ENCODE peak calls at places on chromosomes 4 and X, in seven cellular contexts. One of them, this sample, is unnamed.

GRCh38 chrX:155086202-155086840 is 15.0 kb downstream of the BRCC3 start:
- DNase-seq in HFFc6: no peak
- DNase-seq in lower leg skin: no peak
- DNase-seq in GM13976: peak; percentile 33
- DNase-seq in sigmoid colon: no peak
- DNase-seq in Peyer's patch: peak; percentile 33
- DNase-seq in BJ: no peak
- DNase-seq in this sample: no peak

GRCh38 chr4:41216294-41217019 is 2.1 kb upstream of the APBB2 start:
- DNase-seq in GM13976: peak; percentile 84
- DNase-seq in lower leg skin: peak; percentile 93
- DNase-seq in Peyer's patch: peak; percentile 32
- DNase-seq in HFFc6: peak; percentile 59
- DNase-seq in sigmoid colon: peak; percentile 89
- DNase-seq in BJ: no peak
- DNase-seq in this sample: peak; percentile 42

GRCh38 chr4:73612032-73612431 is 8.2 kb downstream of the RASSF6 start:
- DNase-seq in sigmoid colon: no peak
- DNase-seq in BJ: no peak
- DNase-seq in HFFc6: no peak
- DNase-seq in Peyer's patch: no peak
- DNase-seq in GM13976: no peak
- DNase-seq in lower leg skin: no peak
- DNase-seq in this sample: no peak

GRCh38 chr4:90979551-90979950 is 852.4 kb downstream of the CCSER1 start:
- DNase-seq in GM13976: no peak
- DNase-seq in HFFc6: no peak
- DNase-seq in BJ: no peak
- DNase-seq in sigmoid colon: no peak
- DNase-seq in lower leg skin: no peak
- DNase-seq in Peyer's patch: no peak
- DNase-seq in this sample: no peak

GRCh38 chr4:166839615-166840251 is 394.6 kb downstream of the SPOCK3 start:
- DNase-seq in GM13976: peak; percentile 62
- DNase-seq in HFFc6: no peak
- DNase-seq in Peyer's patch: no peak
- DNase-seq in lower leg skin: no peak
- DNase-seq in BJ: no peak
- DNase-seq in sigmoid colon: no peak
- DNase-seq in this sample: no peak

GRCh38 chr4:142875117-142875516 is 29.0 kb upstream of the INPP4B start:
- DNase-seq in HFFc6: no peak
- DNase-seq in BJ: no peak
- DNase-seq in lower leg skin: no peak
- DNase-seq in Peyer's patch: no peak
- DNase-seq in sigmoid colon: no peak
- DNase-seq in GM13976: no peak
- DNase-seq in this sample: no peak

GRCh38 chrX:151825927-151826471 is 86.7 kb upstream of the MAGEA4 start:
- DNase-seq in sigmoid colon: no peak
- DNase-seq in BJ: peak; percentile 89
- DNase-seq in lower leg skin: no peak
- DNase-seq in Peyer's patch: no peak
- DNase-seq in HFFc6: peak; percentile 82
- DNase-seq in GM13976: no peak
- DNase-seq in this sample: no peak

GRCh38 chr4:57214654-57215411 is 104.6 kb upstream of the IGFBP7 start:
- DNase-seq in HFFc6: no peak
- DNase-seq in Peyer's patch: no peak
- DNase-seq in lower leg skin: no peak
- DNase-seq in GM13976: no peak
- DNase-seq in sigmoid colon: no peak
- DNase-seq in BJ: no peak
- DNase-seq in this sample: no peak

GRCh38 chrX:45515262-45516215 is 314.9 kb upstream of the DIPK2B start:
- DNase-seq in Peyer's patch: no peak
- DNase-seq in GM13976: peak; percentile 13
- DNase-seq in HFFc6: peak; percentile 86
- DNase-seq in BJ: peak; percentile 82
- DNase-seq in sigmoid colon: peak; percentile 94
- DNase-seq in lower leg skin: peak; percentile 90
- DNase-seq in this sample: no peak

GRCh38 chr4:28842271-28842670 is 1877.9 kb upstream of the PCDH7 start:
- DNase-seq in BJ: no peak
- DNase-seq in GM13976: no peak
- DNase-seq in Peyer's patch: no peak
- DNase-seq in HFFc6: no peak
- DNase-seq in sigmoid colon: no peak
- DNase-seq in lower leg skin: no peak
- DNase-seq in this sample: no peak

GRCh38 chr4:124583797-124584196 is 128.7 kb downstream of the ANKRD50 start:
- DNase-seq in sigmoid colon: no peak
- DNase-seq in lower leg skin: no peak
- DNase-seq in Peyer's patch: no peak
- DNase-seq in BJ: no peak
- DNase-seq in GM13976: no peak
- DNase-seq in HFFc6: no peak
- DNase-seq in this sample: no peak

GRCh38 chrX:21725916-21726315 is 32.0 kb downstream of the SMPX start:
- DNase-seq in Peyer's patch: no peak
- DNase-seq in GM13976: no peak
- DNase-seq in sigmoid colon: no peak
- DNase-seq in BJ: no peak
- DNase-seq in lower leg skin: no peak
- DNase-seq in HFFc6: no peak
- DNase-seq in this sample: no peak

GRCh38 chr4:80257851-80258250 is 8.6 kb upstream of the FGF5 start:
- DNase-seq in BJ: no peak
- DNase-seq in sigmoid colon: no peak
- DNase-seq in GM13976: no peak
- DNase-seq in lower leg skin: no peak
- DNase-seq in Peyer's patch: no peak
- DNase-seq in HFFc6: no peak
- DNase-seq in this sample: no peak

GRCh38 chr4:2125831-2126230 is 66.7 kb downstream of the NAT8L start:
- DNase-seq in HFFc6: no peak
- DNase-seq in GM13976: no peak
- DNase-seq in sigmoid colon: no peak
- DNase-seq in lower leg skin: no peak
- DNase-seq in BJ: no peak
- DNase-seq in Peyer's patch: no peak
- DNase-seq in this sample: no peak

GRCh38 chrX:129705377-129705925 is 33.3 kb upstream of the XPNPEP2 start:
- DNase-seq in HFFc6: no peak
- DNase-seq in Peyer's patch: no peak
- DNase-seq in sigmoid colon: no peak
- DNase-seq in BJ: no peak
- DNase-seq in lower leg skin: peak; percentile 72
- DNase-seq in GM13976: no peak
- DNase-seq in this sample: no peak

GRCh38 chrX:10235851-10236250 is 79.1 kb downstream of the CLCN4 start:
- DNase-seq in GM13976: no peak
- DNase-seq in BJ: peak; percentile 68
- DNase-seq in Peyer's patch: no peak
- DNase-seq in HFFc6: no peak
- DNase-seq in sigmoid colon: no peak
- DNase-seq in lower leg skin: no peak
- DNase-seq in this sample: no peak

GRCh38 chrX:2327423-2327822 is 173.4 kb downstream of the DHRSX start:
- DNase-seq in lower leg skin: no peak
- DNase-seq in Peyer's patch: no peak
- DNase-seq in GM13976: no peak
- DNase-seq in BJ: no peak
- DNase-seq in sigmoid colon: no peak
- DNase-seq in HFFc6: no peak
- DNase-seq in this sample: no peak

GRCh38 chrX:123087326-123087725 is 96.8 kb upstream of the GRIA3 start:
- DNase-seq in lower leg skin: no peak
- DNase-seq in Peyer's patch: no peak
- DNase-seq in BJ: peak; percentile 14
- DNase-seq in GM13976: no peak
- DNase-seq in sigmoid colon: no peak
- DNase-seq in HFFc6: peak; percentile 26
- DNase-seq in this sample: no peak

GRCh38 chr4:187383181-187383580 is 612.4 kb upstream of the ZFP42 start:
- DNase-seq in GM13976: no peak
- DNase-seq in HFFc6: no peak
- DNase-seq in Peyer's patch: no peak
- DNase-seq in lower leg skin: no peak
- DNase-seq in sigmoid colon: no peak
- DNase-seq in BJ: no peak
- DNase-seq in this sample: no peak

GRCh38 chr4:74545488-74545887 is 100.6 kb downstream of the AREG start:
- DNase-seq in GM13976: no peak
- DNase-seq in sigmoid colon: no peak
- DNase-seq in Peyer's patch: no peak
- DNase-seq in HFFc6: no peak
- DNase-seq in lower leg skin: no peak
- DNase-seq in BJ: no peak
- DNase-seq in this sample: no peak

GRCh38 chr4:6340446-6341015 is 70.9 kb downstream of the WFS1 start:
- DNase-seq in GM13976: no peak
- DNase-seq in BJ: no peak
- DNase-seq in sigmoid colon: no peak
- DNase-seq in Peyer's patch: no peak
- DNase-seq in HFFc6: no peak
- DNase-seq in lower leg skin: no peak
- DNase-seq in this sample: no peak

GRCh38 chr4:100146756-100147155 is 43.5 kb downstream of the DDIT4L start:
- DNase-seq in Peyer's patch: no peak
- DNase-seq in sigmoid colon: no peak
- DNase-seq in GM13976: no peak
- DNase-seq in HFFc6: no peak
- DNase-seq in BJ: no peak
- DNase-seq in lower leg skin: no peak
- DNase-seq in this sample: no peak

GRCh38 chrX:39205467-39205866 is 404.2 kb downstream of the MID1IP1 start:
- DNase-seq in HFFc6: no peak
- DNase-seq in sigmoid colon: no peak
- DNase-seq in Peyer's patch: no peak
- DNase-seq in lower leg skin: no peak
- DNase-seq in GM13976: no peak
- DNase-seq in BJ: no peak
- DNase-seq in this sample: no peak

GRCh38 chr4:78320353-78320935 is 231.1 kb upstream of the ANXA3 start:
- DNase-seq in lower leg skin: no peak
- DNase-seq in BJ: no peak
- DNase-seq in HFFc6: no peak
- DNase-seq in GM13976: no peak
- DNase-seq in Peyer's patch: no peak
- DNase-seq in sigmoid colon: no peak
- DNase-seq in this sample: no peak

GRCh38 chr4:16508968-16509367 is 282.7 kb upstream of the TAPT1 start:
- DNase-seq in lower leg skin: no peak
- DNase-seq in sigmoid colon: no peak
- DNase-seq in Peyer's patch: no peak
- DNase-seq in GM13976: no peak
- DNase-seq in BJ: no peak
- DNase-seq in HFFc6: no peak
- DNase-seq in this sample: no peak

DNA sequence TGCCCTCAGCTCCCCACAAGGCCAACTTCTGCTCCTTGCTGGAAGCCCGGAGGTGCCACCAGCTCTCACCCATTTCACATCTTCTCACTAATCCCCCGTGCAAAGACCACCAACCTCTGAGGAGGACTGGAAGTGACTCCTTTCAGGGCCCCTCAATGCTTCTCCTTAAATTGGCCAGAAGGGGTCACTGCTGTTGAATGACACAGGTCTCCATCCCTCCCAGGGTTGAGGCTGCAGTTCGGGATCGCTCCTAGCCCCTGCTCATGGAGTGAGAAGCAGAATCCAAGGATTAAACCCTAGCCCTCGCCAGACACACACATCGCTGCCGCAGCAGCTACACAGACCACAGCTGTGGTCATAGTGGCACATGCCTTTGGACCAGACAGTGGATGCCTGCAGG is 279.5 kb upstream of the TAPT1 start:
- DNase-seq in sigmoid colon: no peak
- DNase-seq in HFFc6: peak; percentile 2
- DNase-seq in GM13976: no peak
- DNase-seq in BJ: no peak
- DNase-seq in Peyer's patch: no peak
- DNase-seq in lower leg skin: no peak
- DNase-seq in this sample: no peak
- TF ChIP-seq CTCF in sigmoid colon: peak; percentile 11
- TF ChIP-seq CTCF in HFFc6: peak; percentile 66
- TF ChIP-seq CTCF in GM13976: no peak
- TF ChIP-seq CTCF in BJ: peak; percentile 34
- TF ChIP-seq CTCF in Peyer's patch: no peak
- TF ChIP-seq CTCF in lower leg skin: no peak
- TF ChIP-seq CTCF in this sample: peak; percentile 34

DNA sequence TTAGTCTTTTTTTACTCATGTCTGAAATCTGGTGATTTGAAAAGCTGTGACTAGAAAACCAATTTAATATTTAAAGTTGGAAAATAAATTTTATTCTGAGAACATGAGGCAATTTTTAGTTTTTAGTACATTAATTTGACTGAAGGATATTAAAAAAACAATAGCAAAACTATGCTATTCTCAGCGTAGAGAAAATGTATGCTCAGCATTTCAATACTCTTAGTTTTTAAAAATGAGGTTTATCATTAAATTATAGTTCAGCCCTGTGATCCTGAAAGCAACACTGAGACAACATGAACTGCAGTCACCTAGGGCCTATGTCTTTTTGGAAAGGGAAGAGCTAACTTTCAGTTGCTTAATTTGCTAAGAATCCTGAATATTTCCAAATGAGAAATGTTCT is 9.5 kb downstream of the GALNT7 start:
- DNase-seq in lower leg skin: no peak
- DNase-seq in sigmoid colon: no peak
- DNase-seq in GM13976: no peak
- DNase-seq in BJ: no peak
- DNase-seq in Peyer's patch: no peak
- DNase-seq in HFFc6: no peak
- DNase-seq in this sample: no peak
- TF ChIP-seq CTCF in lower leg skin: no peak
- TF ChIP-seq CTCF in sigmoid colon: no peak
- TF ChIP-seq CTCF in GM13976: no peak
- TF ChIP-seq CTCF in BJ: no peak
- TF ChIP-seq CTCF in Peyer's patch: no peak
- TF ChIP-seq CTCF in HFFc6: no peak
- TF ChIP-seq CTCF in this sample: no peak

GRCh38 chrX:121571333-121571732 is 523.9 kb downstream of the GLUD2 start:
- DNase-seq in Peyer's patch: no peak
- DNase-seq in GM13976: no peak
- DNase-seq in HFFc6: no peak
- DNase-seq in BJ: no peak
- DNase-seq in lower leg skin: no peak
- DNase-seq in sigmoid colon: no peak
- DNase-seq in this sample: no peak
- TF ChIP-seq CTCF in Peyer's patch: no peak
- TF ChIP-seq CTCF in GM13976: no peak
- TF ChIP-seq CTCF in HFFc6: no peak
- TF ChIP-seq CTCF in BJ: no peak
- TF ChIP-seq CTCF in lower leg skin: no peak
- TF ChIP-seq CTCF in sigmoid colon: no peak
- TF ChIP-seq CTCF in this sample: no peak

GRCh38 chr4:36420111-36420679 is 138.8 kb downstream of the DTHD1 start:
- DNase-seq in lower leg skin: peak; percentile 80
- DNase-seq in BJ: no peak
- DNase-seq in GM13976: no peak
- DNase-seq in Peyer's patch: no peak
- DNase-seq in sigmoid colon: no peak
- DNase-seq in HFFc6: no peak
- DNase-seq in this sample: no peak

GRCh38 chr4:36411338-36411737 is 129.9 kb downstream of the DTHD1 start:
- DNase-seq in sigmoid colon: no peak
- DNase-seq in lower leg skin: no peak
- DNase-seq in BJ: no peak
- DNase-seq in GM13976: no peak
- DNase-seq in Peyer's patch: no peak
- DNase-seq in HFFc6: no peak
- DNase-seq in this sample: no peak

GRCh38 chr4:36414248-36414647 is 132.8 kb downstream of the DTHD1 start:
- DNase-seq in Peyer's patch: no peak
- DNase-seq in HFFc6: no peak
- DNase-seq in sigmoid colon: no peak
- DNase-seq in lower leg skin: no peak
- DNase-seq in BJ: no peak
- DNase-seq in GM13976: peak; percentile 26
- DNase-seq in this sample: no peak
- TF ChIP-seq CTCF in Peyer's patch: peak; percentile 24
- TF ChIP-seq CTCF in HFFc6: peak; percentile 25
- TF ChIP-seq CTCF in sigmoid colon: no peak
- TF ChIP-seq CTCF in lower leg skin: no peak
- TF ChIP-seq CTCF in BJ: no peak
- TF ChIP-seq CTCF in GM13976: peak; percentile 20
- TF ChIP-seq CTCF in this sample: peak; percentile 45

This sample was measured in D721Med.